ENCODE peak calls at places on chromosomes 13 and 19, in seven cellular contexts. One of them, this sample, is unnamed.

GRCh38 chr13:32254916-32255743 is 60.0 kb downstream of the ZAR1L start:
- DNase-seq in cardiac fibroblast: no peak
- DNase-seq in endodermal cell: no peak
- DNase-seq in omental fat pad: no peak
- DNase-seq in effector memory CD4-positive, alpha-beta T cell: no peak
- DNase-seq in stimulated activated CD4-positive, alpha-beta T cell treated with anti-CD3 and anti-CD28 coated beads, Interleukin-15, amount 100 ng/mL, for 1 hour: no peak
- DNase-seq in foreskin fibroblast: no peak
- DNase-seq in this sample: no peak

GRCh38 chr13:95226932-95227718 is 74.1 kb downstream of the ABCC4 start:
- DNase-seq in cardiac fibroblast: no peak
- DNase-seq in endodermal cell: no peak
- DNase-seq in omental fat pad: no peak
- DNase-seq in effector memory CD4-positive, alpha-beta T cell: no peak
- DNase-seq in stimulated activated CD4-positive, alpha-beta T cell treated with anti-CD3 and anti-CD28 coated beads, Interleukin-15, amount 100 ng/mL, for 1 hour: no peak
- DNase-seq in foreskin fibroblast: no peak
- DNase-seq in this sample: no peak

GRCh38 chr13:66528139-66528538 is 702.0 kb downstream of the PCDH9 start:
- DNase-seq in cardiac fibroblast: no peak
- DNase-seq in endodermal cell: no peak
- DNase-seq in omental fat pad: no peak
- DNase-seq in effector memory CD4-positive, alpha-beta T cell: no peak
- DNase-seq in stimulated activated CD4-positive, alpha-beta T cell treated with anti-CD3 and anti-CD28 coated beads, Interleukin-15, amount 100 ng/mL, for 1 hour: no peak
- DNase-seq in foreskin fibroblast: no peak
- DNase-seq in this sample: no peak

GRCh38 chr13:113669231-113669870 is 2.3 kb downstream of the GRK1 start:
- DNase-seq in cardiac fibroblast: no peak
- DNase-seq in endodermal cell: peak
- DNase-seq in omental fat pad: no peak
- DNase-seq in effector memory CD4-positive, alpha-beta T cell: no peak
- DNase-seq in stimulated activated CD4-positive, alpha-beta T cell treated with anti-CD3 and anti-CD28 coated beads, Interleukin-15, amount 100 ng/mL, for 1 hour: no peak
- DNase-seq in foreskin fibroblast: no peak
- DNase-seq in this sample: no peak

GRCh38 chr19:51337861-51338562 is 3.9 kb downstream of the VSIG10L start:
- DNase-seq in cardiac fibroblast: no peak
- DNase-seq in endodermal cell: peak
- DNase-seq in omental fat pad: no peak
- DNase-seq in effector memory CD4-positive, alpha-beta T cell: no peak
- DNase-seq in stimulated activated CD4-positive, alpha-beta T cell treated with anti-CD3 and anti-CD28 coated beads, Interleukin-15, amount 100 ng/mL, for 1 hour: no peak
- DNase-seq in foreskin fibroblast: no peak
- DNase-seq in this sample: no peak

GRCh38 chr13:104837756-104838155 is 1697.7 kb downstream of the EFNB2 start:
- DNase-seq in cardiac fibroblast: no peak
- DNase-seq in endodermal cell: no peak
- DNase-seq in omental fat pad: no peak
- DNase-seq in effector memory CD4-positive, alpha-beta T cell: no peak
- DNase-seq in stimulated activated CD4-positive, alpha-beta T cell treated with anti-CD3 and anti-CD28 coated beads, Interleukin-15, amount 100 ng/mL, for 1 hour: no peak
- DNase-seq in foreskin fibroblast: no peak
- DNase-seq in this sample: no peak

GRCh38 chr19:3360494-3361383 is 5.6 kb upstream of the NFIC start:
- DNase-seq in cardiac fibroblast: peak
- DNase-seq in endodermal cell: peak
- DNase-seq in omental fat pad: no peak
- DNase-seq in effector memory CD4-positive, alpha-beta T cell: peak
- DNase-seq in stimulated activated CD4-positive, alpha-beta T cell treated with anti-CD3 and anti-CD28 coated beads, Interleukin-15, amount 100 ng/mL, for 1 hour: peak
- DNase-seq in foreskin fibroblast: no peak
- DNase-seq in this sample: no peak

GRCh38 chr13:51584731-51585191 is 499 bp downstream of the WDFY2 start:
- DNase-seq in cardiac fibroblast: peak
- DNase-seq in endodermal cell: no peak
- DNase-seq in omental fat pad: peak
- DNase-seq in effector memory CD4-positive, alpha-beta T cell: peak
- DNase-seq in stimulated activated CD4-positive, alpha-beta T cell treated with anti-CD3 and anti-CD28 coated beads, Interleukin-15, amount 100 ng/mL, for 1 hour: peak
- DNase-seq in foreskin fibroblast: peak
- DNase-seq in this sample: peak

GRCh38 chr13:93687261-93687660 is 460.7 kb downstream of the GPC6 start:
- DNase-seq in cardiac fibroblast: no peak
- DNase-seq in endodermal cell: no peak
- DNase-seq in omental fat pad: no peak
- DNase-seq in effector memory CD4-positive, alpha-beta T cell: no peak
- DNase-seq in stimulated activated CD4-positive, alpha-beta T cell treated with anti-CD3 and anti-CD28 coated beads, Interleukin-15, amount 100 ng/mL, for 1 hour: no peak
- DNase-seq in foreskin fibroblast: no peak
- DNase-seq in this sample: no peak

GRCh38 chr19:34320277-34320676 is 44.7 kb upstream of the GPI start:
- DNase-seq in cardiac fibroblast: no peak
- DNase-seq in endodermal cell: no peak
- DNase-seq in omental fat pad: no peak
- DNase-seq in effector memory CD4-positive, alpha-beta T cell: no peak
- DNase-seq in stimulated activated CD4-positive, alpha-beta T cell treated with anti-CD3 and anti-CD28 coated beads, Interleukin-15, amount 100 ng/mL, for 1 hour: no peak
- DNase-seq in foreskin fibroblast: no peak
- DNase-seq in this sample: no peak

GRCh38 chr19:15812059-15812722 is 3.3 kb downstream of the OR10H1 start:
- DNase-seq in cardiac fibroblast: no peak
- DNase-seq in endodermal cell: no peak
- DNase-seq in omental fat pad: no peak
- DNase-seq in effector memory CD4-positive, alpha-beta T cell: peak
- DNase-seq in stimulated activated CD4-positive, alpha-beta T cell treated with anti-CD3 and anti-CD28 coated beads, Interleukin-15, amount 100 ng/mL, for 1 hour: no peak
- DNase-seq in foreskin fibroblast: no peak
- DNase-seq in this sample: no peak

GRCh38 chr13:77345150-77345780 is 18.4 kb upstream of the MYCBP2 start:
- DNase-seq in cardiac fibroblast: no peak
- DNase-seq in endodermal cell: no peak
- DNase-seq in omental fat pad: no peak
- DNase-seq in effector memory CD4-positive, alpha-beta T cell: no peak
- DNase-seq in stimulated activated CD4-positive, alpha-beta T cell treated with anti-CD3 and anti-CD28 coated beads, Interleukin-15, amount 100 ng/mL, for 1 hour: no peak
- DNase-seq in foreskin fibroblast: no peak
- DNase-seq in this sample: no peak

GRCh38 chr13:98664924-98665637 is 87.4 kb downstream of the SLC15A1 start:
- DNase-seq in cardiac fibroblast: peak
- DNase-seq in endodermal cell: no peak
- DNase-seq in omental fat pad: no peak
- DNase-seq in effector memory CD4-positive, alpha-beta T cell: no peak
- DNase-seq in stimulated activated CD4-positive, alpha-beta T cell treated with anti-CD3 and anti-CD28 coated beads, Interleukin-15, amount 100 ng/mL, for 1 hour: no peak
- DNase-seq in foreskin fibroblast: no peak
- DNase-seq in this sample: no peak

GRCh38 chr19:2061936-2062729 is 11.1 kb upstream of the MKNK2 start:
- DNase-seq in cardiac fibroblast: no peak
- DNase-seq in endodermal cell: no peak
- DNase-seq in omental fat pad: no peak
- DNase-seq in effector memory CD4-positive, alpha-beta T cell: no peak
- DNase-seq in stimulated activated CD4-positive, alpha-beta T cell treated with anti-CD3 and anti-CD28 coated beads, Interleukin-15, amount 100 ng/mL, for 1 hour: no peak
- DNase-seq in foreskin fibroblast: no peak
- DNase-seq in this sample: no peak

GRCh38 chr19:20397292-20397691 is 168.3 kb downstream of the ZNF737 start:
- DNase-seq in cardiac fibroblast: peak
- DNase-seq in endodermal cell: no peak
- DNase-seq in omental fat pad: no peak
- DNase-seq in effector memory CD4-positive, alpha-beta T cell: no peak
- DNase-seq in stimulated activated CD4-positive, alpha-beta T cell treated with anti-CD3 and anti-CD28 coated beads, Interleukin-15, amount 100 ng/mL, for 1 hour: no peak
- DNase-seq in foreskin fibroblast: no peak
- DNase-seq in this sample: no peak

GRCh38 chr19:19388568-19389555 is 16.6 kb upstream of the GATAD2A start:
- DNase-seq in cardiac fibroblast: no peak
- DNase-seq in endodermal cell: no peak
- DNase-seq in omental fat pad: no peak
- DNase-seq in effector memory CD4-positive, alpha-beta T cell: no peak
- DNase-seq in stimulated activated CD4-positive, alpha-beta T cell treated with anti-CD3 and anti-CD28 coated beads, Interleukin-15, amount 100 ng/mL, for 1 hour: no peak
- DNase-seq in foreskin fibroblast: no peak
- DNase-seq in this sample: no peak

GRCh38 chr13:51635137-51635878 is 51.0 kb downstream of the WDFY2 start:
- DNase-seq in cardiac fibroblast: no peak
- DNase-seq in endodermal cell: peak
- DNase-seq in omental fat pad: no peak
- DNase-seq in effector memory CD4-positive, alpha-beta T cell: no peak
- DNase-seq in stimulated activated CD4-positive, alpha-beta T cell treated with anti-CD3 and anti-CD28 coated beads, Interleukin-15, amount 100 ng/mL, for 1 hour: no peak
- DNase-seq in foreskin fibroblast: no peak
- DNase-seq in this sample: no peak

This sample was measured in brain microvascular endothelial cell.